ENCODE peak calls at places on chromosomes 7 and 10, in four cellular contexts. V, L, C and I are unnamed samples.

GRCh38 chr10:31620236-31621151 is 301.5 kb downstream of the ZEB1 start:
- DNase-seq in C (peak; percentile 88), V (no peak), L (no peak), I (peak; percentile 88)

GRCh38 chr10:48683424-48683823 is 1.2 kb upstream of the WDFY4 start:
- DNase-seq in V (no peak), C (no peak), L (no peak), I (no peak)

GRCh38 chr10:71999360-72000072 is 35.3 kb downstream of the CHST3 start:
- DNase-seq in C (peak; percentile 63), L (no peak), V (no peak), I (peak; percentile 76)

GRCh38 chr10:74813371-74813770 is 13.0 kb upstream of the KAT6B start:
- DNase-seq in C (peak; percentile 83), L (no peak), V (no peak), I (peak; percentile 87)

GRCh38 chr10:114678301-114678700 is 20.2 kb upstream of the ABLIM1 start:
- DNase-seq in C (no peak), L (no peak), V (no peak), I (no peak)

GRCh38 chr7:151251328-151251925 is 2.9 kb upstream of the SMARCD3 start:
- DNase-seq in C (peak; percentile 79), L (no peak), V (peak; percentile 33), I (no peak)

GRCh38 chr10:133247681-133248333 is 10.2 kb downstream of the VENTX start:
- DNase-seq in L (no peak), V (no peak), C (no peak), I (peak; percentile 82)

GRCh38 chr10:49595003-49595712 is 15.0 kb upstream of the SLC18A3 start:
- DNase-seq in L (no peak), C (no peak), V (no peak), I (no peak)

GRCh38 chr10:77320852-77321496 is 316.6 kb downstream of the KCNMA1 start:
- DNase-seq in V (peak; percentile 84), C (no peak), L (no peak), I (no peak)

GRCh38 chr10:118950190-118950658 is 79.3 kb upstream of the NANOS1 start:
- DNase-seq in L (no peak), C (no peak), V (peak; percentile 37), I (no peak)

GRCh38 chr7:131173148-131173890 is 154.4 kb upstream of the MKLN1 start:
- DNase-seq in C (no peak), V (no peak), L (no peak), I (no peak)

GRCh38 chr10:124152781-124153600 is 59.6 kb upstream of the CHST15 start:
- DNase-seq in C (peak; percentile 88), V (peak; percentile 98), L (peak; percentile 16), I (peak; percentile 75)

DNA sequence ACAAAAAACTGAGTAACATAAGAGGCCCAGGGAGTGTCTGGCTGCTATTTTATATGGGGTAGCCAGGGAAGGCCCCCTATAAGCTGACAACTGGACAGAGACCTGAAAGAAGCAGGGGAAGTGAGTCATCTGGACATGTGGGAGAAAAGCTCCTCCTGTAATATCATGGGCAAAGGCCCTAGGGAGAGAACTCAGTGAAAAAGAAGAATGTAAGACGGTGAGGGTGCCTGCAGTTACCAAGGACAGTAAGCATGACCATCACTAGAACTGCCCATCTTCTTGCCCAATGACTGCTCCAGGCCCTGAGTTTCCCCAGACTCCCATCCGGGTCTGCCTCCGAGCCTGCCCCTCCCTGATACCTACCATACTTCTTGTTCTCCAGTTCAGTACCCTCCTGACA is 2.3 kb downstream of the ELMO1 start:
- DNase-seq in L (no peak), C (no peak), V (no peak), I (no peak)
- H3K4me3 ChIP-seq in L (no peak overlapping the region), C (peak overlapping the region; percentile 89), V (no peak overlapping the region), I (no peak overlapping the region)

GRCh38 chr10:122464158-122464510 is 2.8 kb downstream of the HTRA1 start:
- DNase-seq in L (no peak), V (no peak), C (no peak), I (no peak)
- H3K27me3 ChIP-seq in L (peaks cover 17% of the 10 kb centered on the region), V (no peaks in the 10 kb centered on the region), C (peaks cover 85% of the 10 kb centered on the region), I (peaks cover 44% of the 10 kb centered on the region)

GRCh38 chr7:112080441-112080840 is 125.8 kb downstream of the DOCK4 start:
- DNase-seq in L (no peak), V (peak; percentile 73), C (no peak), I (no peak)
- H3K4me3 ChIP-seq in L (no peak overlapping the region), V (no peak overlapping the region), C (no peak overlapping the region), I (no peak overlapping the region)

DNA sequence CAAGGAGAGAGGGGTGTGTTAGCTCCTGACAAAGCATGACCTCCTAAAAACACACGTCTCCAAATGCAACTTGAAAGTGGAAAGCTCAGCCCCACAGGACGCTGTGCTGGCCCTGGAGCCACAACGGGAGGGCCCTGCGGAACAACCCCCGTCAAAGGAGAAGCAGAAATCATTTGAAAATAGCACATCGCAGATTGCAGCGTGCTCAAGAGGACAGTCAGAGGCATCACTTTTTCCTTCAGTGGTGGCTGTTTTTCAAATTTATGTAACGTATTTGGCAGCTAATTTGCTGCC is 346.1 kb downstream of the DNAJB6 start:
- DNase-seq in V (no peak), C (no peak), L (no peak), I (peak; percentile 39)
- H3K27me3 ChIP-seq in V (peaks cover 39% of the 10 kb centered on the region), C (no peaks in the 10 kb centered on the region), L (peaks cover 53% of the 10 kb centered on the region), I (peaks cover 79% of the 10 kb centered on the region)

GRCh38 chr10:100733319-100733718 is 12.1 kb upstream of the PAX2 start:
- DNase-seq in C (no peak), L (no peak), V (no peak), I (peak; percentile 43)

GRCh38 chr10:100731603-100732596 is 13.5 kb upstream of the PAX2 start:
- DNase-seq in L (no peak), V (no peak), C (peak; percentile 57), I (peak; percentile 81)

GRCh38 chr10:100729877-100730738 is 15.3 kb upstream of the PAX2 start:
- DNase-seq in C (peak; percentile 76), L (no peak), V (no peak), I (peak; percentile 85)

GRCh38 chr10:100728928-100729876 is 16.2 kb upstream of the PAX2 start:
- DNase-seq in V (no peak), L (no peak), C (peak; percentile 89), I (peak; percentile 87)

GRCh38 chr10:100730739-100731602 is 14.4 kb upstream of the PAX2 start:
- DNase-seq in L (no peak), C (peak; percentile 78), V (no peak), I (peak; percentile 76)
- H3K4me3 ChIP-seq in L (peak overlapping the region; percentile 41), C (peak overlapping the region; percentile 72), V (no peak overlapping the region), I (no peak overlapping the region)

GRCh38 chr10:70993051-70993450 is 104.7 kb upstream of the PCBD1 start:
- DNase-seq in L (no peak), C (peak; percentile 25), V (no peak), I (no peak)

GRCh38 chr10:70996549-70996948 is 108.2 kb upstream of the PCBD1 start:
- DNase-seq in L (no peak), C (peak; percentile 11), V (no peak), I (no peak)

GRCh38 chr10:70998086-70998485 is 109.7 kb upstream of the PCBD1 start:
- DNase-seq in L (no peak), V (no peak), C (no peak), I (no peak)

GRCh38 chr10:71001470-71001869 is 113.1 kb upstream of the PCBD1 start:
- DNase-seq in C (no peak), V (peak; percentile 9), L (no peak), I (no peak)

GRCh38 chr10:70997236-70997635 is 108.9 kb upstream of the PCBD1 start:
- DNase-seq in C (no peak), L (no peak), V (no peak), I (no peak)
- H3K27me3 ChIP-seq in C (no peaks in the 10 kb centered on the region), L (no peaks in the 10 kb centered on the region), V (no peaks in the 10 kb centered on the region), I (no peaks in the 10 kb centered on the region)

DNA sequence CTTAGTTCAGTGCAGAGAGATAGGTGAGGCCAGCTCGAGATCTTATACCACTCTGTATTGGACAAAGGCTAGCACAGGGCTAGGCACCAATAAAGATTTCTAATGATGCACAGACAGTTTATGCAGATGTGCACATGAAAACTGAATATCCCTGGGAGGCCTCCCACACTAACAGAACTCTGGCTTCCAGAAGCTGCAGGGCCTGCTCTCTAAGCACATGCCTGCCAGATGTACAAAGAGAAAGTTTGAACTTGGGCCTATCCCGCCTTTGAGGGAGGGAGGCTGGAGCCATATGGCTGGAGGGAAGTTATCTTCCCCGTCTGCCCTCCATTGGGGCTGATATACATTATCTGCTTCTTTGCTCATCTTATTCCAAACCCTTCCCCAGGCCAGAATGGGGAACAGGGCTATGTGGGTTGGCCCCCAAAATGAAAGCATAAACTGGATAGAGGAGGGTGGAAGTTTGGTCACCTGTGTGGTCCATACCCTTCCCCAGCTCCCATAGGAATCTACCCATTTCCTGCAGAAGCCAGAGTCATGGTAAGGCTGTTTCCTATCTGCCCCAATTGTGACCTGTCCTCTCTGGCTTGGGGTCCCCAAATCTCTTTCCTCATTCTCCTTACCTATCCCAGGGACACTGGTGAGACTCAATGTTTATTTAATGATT is 3.8 kb downstream of the KAZALD1 start:
- DNase-seq in L (no peak), V (no peak), C (no peak), I (no peak)
- H3K4me3 ChIP-seq in L (no peak overlapping the region), V (peak overlapping the region; percentile 65), C (no peak overlapping the region), I (no peak overlapping the region)

GRCh38 chr10:22315455-22316285 is 518 bp upstream of the COMMD3 start:
- DNase-seq in C (peak; percentile 87), V (no peak), L (no peak), I (peak; percentile 87)

GRCh38 chr10:22317771-22318565 is 1.8 kb downstream of the COMMD3 start:
- DNase-seq in V (no peak), C (no peak), L (no peak), I (no peak)

GRCh38 chr10:22316286-22317120 is at the start of gene COMMD3:
- DNase-seq in L (peak; percentile 71), C (peak; percentile 91), V (peak; percentile 84), I (peak; percentile 82)

GRCh38 chr10:22317121-22317370 is 858 bp downstream of the COMMD3 start:
- DNase-seq in C (no peak), L (no peak), V (no peak), I (no peak)

DNA sequence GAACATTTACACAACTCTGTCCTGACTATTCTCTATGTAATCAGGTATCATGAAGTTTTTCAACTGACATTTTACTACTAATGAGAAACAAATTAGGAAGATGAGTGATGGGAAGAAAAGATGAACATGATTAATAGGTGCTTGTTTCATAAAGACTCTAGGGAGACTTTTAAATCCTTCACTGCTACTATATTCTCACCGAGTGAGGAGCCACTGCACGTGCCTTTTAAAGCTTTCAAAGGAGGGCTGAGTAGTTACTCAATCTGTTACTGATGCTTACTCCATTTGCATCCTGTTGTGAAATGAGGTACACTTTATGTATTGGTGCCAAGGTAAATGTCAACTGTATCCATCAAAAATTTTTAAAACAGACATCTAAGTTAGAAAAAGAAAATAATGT is 1.3 kb upstream of the COMMD3 start:
- DNase-seq in C (no peak), V (no peak), L (no peak), I (no peak)
- H3K27me3 ChIP-seq in C (peaks cover 68% of the 10 kb centered on the region), V (no peaks in the 10 kb centered on the region), L (peaks cover 11% of the 10 kb centered on the region), I (peaks cover 69% of the 10 kb centered on the region)